ENCODE peak calls at places on chromosomes 1 and 21, in eight cellular contexts. J is adrenal gland, L is foreskin fibroblast, C is fibroblast of the aortic adventitia, G is body of pancreas, A is Panc1, N is endothelial cell, F is left ventricle myocardium inferior. S is an unnamed sample.

GRCh38 chr1:8740034-8740449 is 77.4 kb downstream of the RERE start:
- DNase-seq in C (peak), F (no peak), J (no peak), L (peak), A (no peak), G (no peak), N (no peak), S (peak)

GRCh38 chr21:42118901-42119300 is 47.8 kb downstream of the UMODL1 start:
- DNase-seq in J (no peak), L (peak), A (no peak), F (no peak), N (no peak), C (no peak), G (no peak), S (peak)

GRCh38 chr1:117699953-117700352 is 94.1 kb downstream of the TENT5C start:
- DNase-seq in N (no peak), F (no peak), A (no peak), J (no peak), C (no peak), G (no peak), L (no peak), S (no peak)

GRCh38 chr1:55067022-55067781 is 27.9 kb downstream of the PCSK9 start:
- DNase-seq in A (no peak), C (no peak), N (no peak), F (peak), L (no peak), J (no peak), G (no peak), S (no peak)

GRCh38 chr1:101109791-101110190 is 84.2 kb upstream of the DPH5 start:
- DNase-seq in J (no peak), N (no peak), L (no peak), G (no peak), C (no peak), F (no peak), A (no peak), S (no peak)

GRCh38 chr1:226691257-226691656 is 47.8 kb downstream of the ITPKB start:
- DNase-seq in A (no peak), L (no peak), N (no peak), F (no peak), C (no peak), G (no peak), J (no peak), S (no peak)

GRCh38 chr1:109918671-109919070 is 8.0 kb downstream of the CSF1 start:
- DNase-seq in G (no peak), L (no peak), N (no peak), F (no peak), A (no peak), J (peak), C (no peak), S (no peak)

GRCh38 chr1:27102707-27103468 is 52.0 kb downstream of the SLC9A1 start:
- DNase-seq in A (no peak), C (peak), N (peak), L (peak), F (peak), J (peak), G (peak), S (peak)

GRCh38 chr1:94698341-94698740 is 121.8 kb upstream of the SLC44A3 start:
- DNase-seq in C (no peak), F (no peak), J (no peak), L (peak), G (no peak), A (no peak), N (no peak), S (no peak)

GRCh38 chr1:152645146-152645545 is 18.0 kb upstream of the LCE2D start:
- DNase-seq in L (no peak), F (no peak), G (no peak), A (no peak), C (no peak), J (no peak), N (no peak), S (no peak)

GRCh38 chr1:54857741-54858665 is 29.0 kb downstream of the DHCR24 start:
- DNase-seq in G (no peak), J (peak), L (peak), N (no peak), A (no peak), C (peak), F (no peak), S (peak)

GRCh38 chr1:162904579-162904978 is 43.6 kb upstream of the CCDC190 start:
- DNase-seq in J (no peak), F (no peak), A (no peak), N (no peak), L (no peak), C (no peak), G (no peak), S (no peak)

GRCh38 chr1:43238104-43238503 is 31.7 kb upstream of the TMEM125 start:
- DNase-seq in A (peak), F (peak), G (peak), N (peak), J (peak), C (peak), L (peak), S (peak)

GRCh38 chr1:193110246-193110645 is 5.0 kb upstream of the GLRX2 start:
- DNase-seq in N (no peak), F (no peak), G (no peak), C (no peak), A (no peak), J (no peak), L (no peak), S (no peak)

GRCh38 chr1:54579337-54579781 is 31.3 kb downstream of the ACOT11 start:
- DNase-seq in C (no peak), F (no peak), A (no peak), J (no peak), N (no peak), G (no peak), L (no peak), S (no peak)

GRCh38 chr1:116624040-116624439 is 43.5 kb downstream of the IGSF3 start:
- DNase-seq in G (no peak), L (no peak), F (no peak), C (no peak), A (no peak), J (no peak), N (no peak), S (no peak)

GRCh38 chr21:37381883-37382585 is 15.5 kb downstream of the DYRK1A start:
- DNase-seq in F (no peak), J (no peak), G (no peak), A (no peak), N (no peak), L (no peak), C (no peak), S (no peak)

GRCh38 chr1:150387200-150387599 is 23.3 kb downstream of the RPRD2 start:
- DNase-seq in A (no peak), F (no peak), G (no peak), C (no peak), L (peak), J (no peak), N (no peak), S (no peak)

GRCh38 chr1:99599678-99600175 is 46.2 kb upstream of the PALMD start:
- DNase-seq in C (peak), F (peak), G (no peak), A (peak), J (peak), N (no peak), L (peak), S (peak)

GRCh38 chr1:235473808-235474207 is 30.4 kb downstream of the B3GALNT2 start:
- DNase-seq in L (no peak), C (no peak), N (no peak), A (no peak), F (no peak), G (no peak), J (peak), S (no peak)

GRCh38 chr1:81044708-81045107 is 756.0 kb upstream of the ADGRL2 start:
- DNase-seq in F (no peak), C (peak), J (peak), N (no peak), A (no peak), G (no peak), L (no peak), S (no peak)

GRCh38 chr1:172286629-172287076 is 133.8 kb upstream of the C1orf105 start:
- DNase-seq in A (no peak), N (no peak), G (peak), C (peak), L (peak), F (no peak), J (peak), S (peak)
- TF ChIP-seq CTCF in A (no peak), N (no peak), G (no peak), C (peak), L (no peak), F (no peak), J (no peak), S (peak)

DNA sequence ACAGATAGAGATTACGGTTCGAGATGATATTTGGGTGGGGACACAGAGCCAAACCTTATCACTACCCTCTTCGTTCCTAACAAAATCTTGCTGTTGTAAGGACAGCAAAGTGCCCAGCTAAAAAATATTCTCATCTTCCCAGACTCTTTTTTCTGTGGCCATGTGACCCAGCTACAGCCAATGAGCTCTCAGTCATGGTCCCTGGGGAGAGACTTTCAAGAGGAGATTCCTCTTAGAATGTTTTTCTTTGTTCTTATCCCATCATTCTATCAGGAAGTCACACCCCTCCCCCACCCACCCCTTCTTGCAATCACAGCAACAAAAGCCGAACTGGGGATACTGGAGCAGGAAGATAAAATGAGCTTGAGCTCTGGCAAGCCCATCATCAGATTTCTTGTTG is 247.1 kb downstream of the CHRM3 start:
- DNase-seq in F (no peak), G (no peak), N (no peak), A (no peak), L (no peak), J (no peak), C (no peak), S (no peak)
- TF ChIP-seq CTCF in F (no peak), G (no peak), N (no peak), A (no peak), L (no peak), J (no peak), C (no peak), S (no peak)

DNA sequence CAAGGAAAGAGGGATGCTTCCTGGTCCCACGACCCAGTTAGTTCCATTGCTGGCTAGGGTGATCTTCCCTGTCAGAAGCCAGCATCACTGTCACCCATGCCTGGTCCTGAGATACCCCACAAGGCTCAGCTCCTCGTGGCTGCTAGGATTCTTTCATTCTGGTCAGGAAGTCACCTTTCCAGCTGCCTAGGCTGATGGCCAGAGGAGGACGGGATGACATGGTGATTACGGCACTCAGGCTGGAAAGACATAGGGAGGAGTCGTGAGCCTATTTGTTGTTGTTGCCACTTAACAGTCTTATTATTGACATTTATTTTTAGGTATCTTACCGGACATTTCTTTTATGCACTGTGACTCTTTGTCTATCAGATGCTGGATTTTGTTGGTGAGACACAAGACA is 20.0 kb upstream of the MAPKAPK2 start:
- DNase-seq in L (no peak), G (no peak), N (no peak), A (no peak), F (peak), J (no peak), C (no peak), S (no peak)
- TF ChIP-seq CTCF in L (no peak), G (no peak), N (no peak), A (no peak), F (no peak), J (no peak), C (no peak), S (no peak)

GRCh38 chr1:31155216-31155806 is 84.4 kb downstream of the NKAIN1 start:
- DNase-seq in F (peak), L (peak), N (peak), A (no peak), J (peak), C (peak), G (peak), S (peak)
- TF ChIP-seq CTCF in F (peak), L (peak), N (no peak), A (no peak), J (peak), C (peak), G (peak), S (peak)